ENCODE peak calls at places on chromosomes 13 and 19, in six cellular contexts. B, T, K, Q, F and M are unnamed samples.

GRCh38 chr13:112767506-112768471 is 78.0 kb downstream of the ATP11A start:
- DNase-seq in B (no peak), T (no peak), K (no peak), Q (no peak), F (no peak), M (no peak)

GRCh38 chr13:93736111-93736510 is 509.5 kb downstream of the GPC6 start:
- DNase-seq in B (no peak), T (no peak), K (no peak), Q (peak; percentile 65), F (no peak), M (peak; percentile 59)

GRCh38 chr13:51797664-51798488 is 6.1 kb downstream of the DHRS12 start:
- DNase-seq in B (peak; percentile 36), T (peak; percentile 76), K (peak; percentile 42), Q (peak; percentile 58), F (peak; percentile 64), M (peak; percentile 27)

GRCh38 chr13:19984430-19985218 is 26.1 kb downstream of the ZMYM2 start:
- DNase-seq in B (peak; percentile 45), T (peak; percentile 20), K (no peak), Q (peak; percentile 74), F (peak; percentile 55), M (peak; percentile 35)

GRCh38 chr13:31540316-31540715 is 199.0 kb upstream of the RXFP2 start:
- DNase-seq in B (no peak), T (no peak), K (no peak), Q (no peak), F (no peak), M (no peak)

GRCh38 chr19:11446652-11447301 is 11.3 kb downstream of the PRKCSH start:
- DNase-seq in B (peak; percentile 21), T (peak; percentile 97), K (peak; percentile 62), Q (peak; percentile 27), F (peak; percentile 84), M (no peak)

GRCh38 chr19:4508698-4509097 is 9.6 kb downstream of the PLIN4 start:
- DNase-seq in B (no peak), T (no peak), K (no peak), Q (no peak), F (no peak), M (no peak)

GRCh38 chr13:24625870-24626419 is 54.3 kb upstream of the ATP12A start:
- DNase-seq in B (no peak), T (no peak), K (peak; percentile 50), Q (no peak), F (no peak), M (no peak)

GRCh38 chr19:32404939-32405430 is 585 bp upstream of the DPY19L3 start:
- DNase-seq in B (no peak), T (no peak), K (peak; percentile 61), Q (peak; percentile 43), F (peak; percentile 84), M (peak; percentile 16)

GRCh38 chr13:34748561-34748960 is 193.5 kb upstream of the NBEA start:
- DNase-seq in B (no peak), T (no peak), K (no peak), Q (no peak), F (no peak), M (peak; percentile 72)

GRCh38 chr13:50334092-50334778 is 319.0 kb downstream of the KCNRG start:
- DNase-seq in B (peak; percentile 7), T (no peak), K (no peak), Q (no peak), F (no peak), M (no peak)

GRCh38 chr13:113729329-113730019 is 29.6 kb upstream of the TMEM255B start:
- DNase-seq in B (no peak), T (peak; percentile 70), K (no peak), Q (no peak), F (no peak), M (no peak)

GRCh38 chr19:52638601-52639000 is 446 bp upstream of the ZNF83 start:
- DNase-seq in B (no peak), T (peak; percentile 53), K (no peak), Q (no peak), F (no peak), M (peak; percentile 64)

GRCh38 chr19:54673222-54673621 is 10.4 kb downstream of the LILRB4 start:
- DNase-seq in B (no peak), T (no peak), K (no peak), Q (no peak), F (no peak), M (no peak)

GRCh38 chr19:28883241-28883693 is 329.7 kb downstream of the UQCRFS1 start:
- DNase-seq in B (no peak), T (no peak), K (no peak), Q (peak; percentile 27), F (peak; percentile 41), M (no peak)

GRCh38 chr19:35995655-35995993 is 636 bp downstream of the SDHAF1 start:
- DNase-seq in B (peak; percentile 21), T (peak; percentile 67), K (peak; percentile 56), Q (peak; percentile 11), F (peak; percentile 80), M (no peak)

GRCh38 chr19:3426433-3426832 is 53.9 kb downstream of the SMIM24 start:
- DNase-seq in B (no peak), T (no peak), K (no peak), Q (no peak), F (no peak), M (no peak)

GRCh38 chr19:3433805-3434540 is 46.4 kb downstream of the SMIM24 start:
- DNase-seq in B (no peak), T (no peak), K (no peak), Q (no peak), F (no peak), M (no peak)

GRCh38 chr19:3433313-3433712 is 47.0 kb downstream of the SMIM24 start:
- DNase-seq in B (no peak), T (no peak), K (no peak), Q (no peak), F (peak; percentile 40), M (no peak)

GRCh38 chr19:3434630-3435553 is 45.4 kb downstream of the SMIM24 start:
- DNase-seq in B (peak; percentile 97), T (peak; percentile 97), K (peak; percentile 94), Q (peak; percentile 93), F (peak; percentile 98), M (peak; percentile 88)

DNA sequence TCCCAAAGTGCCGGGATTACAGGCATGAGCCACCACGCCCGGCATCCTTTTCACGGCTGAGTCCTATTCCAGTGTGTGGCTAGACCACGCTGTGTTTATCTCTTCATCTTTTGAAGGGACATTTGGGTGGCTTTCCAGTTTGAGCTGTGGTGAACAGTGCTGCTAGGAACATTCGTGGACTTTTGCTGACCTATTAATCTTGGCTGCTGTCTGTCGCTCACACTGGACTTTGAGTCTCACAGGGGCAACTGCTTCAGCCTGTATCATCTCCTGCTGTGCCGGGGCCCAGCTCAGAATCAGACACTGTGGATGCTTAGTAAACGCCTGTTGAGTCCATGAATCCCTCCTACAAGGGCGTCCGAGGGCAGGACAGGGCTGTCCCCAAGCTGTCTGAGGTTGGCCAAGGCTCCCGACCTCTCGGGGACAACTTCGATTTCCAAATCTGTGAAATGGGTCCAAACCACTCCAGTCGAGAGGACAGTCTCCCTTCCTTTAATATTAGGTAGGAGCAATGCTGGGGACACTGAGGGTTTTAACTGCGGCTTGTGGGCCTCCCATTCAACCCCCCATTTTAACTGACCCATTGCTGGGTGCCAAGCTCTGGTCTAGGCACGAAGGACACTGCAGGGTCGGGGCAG is 48.4 kb downstream of the SMIM24 start:
- DNase-seq in B (no peak), T (no peak), K (no peak), Q (no peak), F (no peak), M (no peak)
- H3K4me1 ChIP-seq in B (peaks cover 30% of the 10 kb centered on the region), T (no peaks in the 10 kb centered on the region), K (peaks cover 6% of the 10 kb centered on the region), Q (peaks cover 19% of the 10 kb centered on the region), F (no peaks in the 10 kb centered on the region), M (peaks cover 18% of the 10 kb centered on the region)

DNA sequence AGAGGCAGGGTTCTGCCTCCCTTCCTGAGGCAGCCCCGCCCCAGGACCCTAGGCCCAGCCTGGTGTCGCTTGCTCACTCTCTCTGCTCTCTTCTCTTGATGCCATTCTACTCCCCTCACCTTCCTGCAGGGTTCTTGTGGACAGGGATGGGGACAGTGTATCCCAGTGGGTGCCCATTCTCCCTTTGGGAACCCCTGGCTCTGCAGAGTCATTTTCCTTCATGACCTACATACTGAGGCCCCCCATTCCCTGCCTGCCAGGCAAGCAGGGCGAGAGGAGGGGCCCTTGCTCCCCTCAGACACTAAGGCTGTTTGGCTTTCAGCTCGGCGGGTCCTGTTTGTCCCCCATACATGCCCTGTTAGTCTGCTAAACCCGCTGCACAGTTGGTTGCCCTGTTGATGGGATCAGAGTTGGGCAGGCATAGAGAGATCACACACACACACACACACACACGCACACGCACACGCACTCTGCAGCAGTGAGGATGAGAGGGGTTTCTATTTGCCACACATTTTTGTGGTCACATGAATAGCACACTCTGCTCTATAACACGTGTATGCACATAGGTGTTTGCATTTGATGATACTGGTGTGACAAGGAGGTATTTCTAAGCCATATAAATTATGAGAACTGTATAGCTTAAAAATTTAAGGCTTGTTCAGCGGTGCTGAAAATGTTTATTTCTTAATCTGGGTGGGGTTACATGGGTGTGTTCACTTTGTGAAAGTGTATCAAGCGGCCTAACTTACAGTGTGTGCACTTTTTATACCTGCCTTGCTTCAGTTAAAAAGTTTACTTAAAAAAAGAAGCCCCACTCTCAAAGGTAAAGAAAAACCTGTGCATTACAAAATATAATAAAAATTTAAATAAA is 20.3 kb downstream of the NFIX start:
- DNase-seq in B (no peak), T (no peak), K (no peak), Q (peak; percentile 55), F (peak; percentile 62), M (peak; percentile 81)
- H3K9ac ChIP-seq in B (no peak overlapping the region), T (no peak overlapping the region), K (peak overlapping the region; percentile 8), Q (peak overlapping the region; percentile 24), F (no peak overlapping the region), M (peak overlapping the region; percentile 55)

DNA sequence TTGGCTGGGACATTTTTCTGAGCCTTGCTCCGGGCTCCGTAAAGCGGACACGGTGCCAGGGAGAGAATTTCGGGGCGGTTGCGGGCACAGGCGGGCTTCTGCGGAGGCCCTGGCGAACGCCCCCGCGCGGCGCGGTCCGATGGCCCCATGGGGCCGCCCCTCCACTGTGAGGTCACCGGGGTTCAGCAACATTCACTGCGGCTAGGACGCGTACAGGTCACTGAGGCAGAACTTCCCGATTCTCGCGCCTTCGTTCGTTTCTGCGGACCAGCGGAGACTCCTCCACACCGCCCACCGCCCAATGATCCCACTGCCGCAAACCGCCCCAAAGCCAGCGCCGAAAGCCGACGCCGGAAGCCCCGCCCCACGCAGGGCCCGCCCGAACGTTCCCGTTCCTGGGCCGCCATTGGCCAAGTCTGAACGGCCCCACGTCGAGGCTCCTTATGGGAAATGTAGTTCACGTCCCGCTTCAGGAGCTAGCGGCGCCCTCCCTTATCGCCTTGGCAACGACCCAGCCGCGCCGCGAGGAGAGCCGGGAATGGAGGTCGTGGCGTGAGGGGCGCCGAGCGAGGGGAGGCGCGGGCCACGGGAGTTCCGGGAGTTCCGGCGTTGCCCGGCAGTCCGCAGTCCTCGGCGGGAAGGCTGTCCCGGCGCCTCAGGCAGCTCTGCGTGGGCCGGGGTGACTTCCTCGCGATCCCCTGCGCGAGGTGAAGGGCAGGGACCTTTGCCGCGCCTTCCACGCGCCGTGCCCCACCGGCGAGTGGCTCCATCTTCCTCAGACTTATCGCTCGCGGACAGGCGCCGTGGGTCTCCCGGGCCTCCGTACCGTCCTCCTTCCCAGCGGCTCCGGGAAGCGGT is at the start of gene ZNF584:
- DNase-seq in B (peak; percentile 94), T (peak; percentile 97), K (peak; percentile 97), Q (peak; percentile 94), F (peak; percentile 99), M (peak; percentile 85)
- TF ChIP-seq CTCF in B (peak; percentile 33), T (peak; percentile 42), K (no peak), Q (no peak), F (no peak), M (no peak)

DNA sequence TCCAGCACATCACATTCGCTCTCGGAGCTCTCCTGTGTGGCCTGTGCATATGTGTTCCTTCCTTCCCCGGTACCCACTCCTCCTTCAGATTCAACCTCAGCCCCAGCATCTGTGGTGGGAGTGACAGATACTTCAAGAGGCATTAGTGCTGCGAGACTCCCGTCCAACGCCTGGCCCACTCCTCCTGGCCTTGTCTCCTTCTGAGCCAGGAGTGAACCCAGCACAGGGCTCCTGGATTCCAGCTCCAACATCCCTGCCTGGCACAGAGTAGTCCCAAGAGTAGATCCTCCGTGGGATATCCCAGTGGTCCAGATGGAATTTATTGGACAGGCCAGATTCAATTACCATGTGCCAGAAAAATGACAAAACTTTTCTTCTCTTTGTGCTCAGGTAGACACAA is 55.9 kb downstream of the SACS start:
- DNase-seq in B (no peak), T (no peak), K (no peak), Q (no peak), F (no peak), M (no peak)
- H3K4me1 ChIP-seq in B (peaks cover 66% of the 10 kb centered on the region), T (peaks cover 29% of the 10 kb centered on the region), K (no peaks in the 10 kb centered on the region), Q (peaks cover 16% of the 10 kb centered on the region), F (peaks cover 16% of the 10 kb centered on the region), M (peaks cover 66% of the 10 kb centered on the region)